ENCODE peak calls at places on chromosomes 2 and 18, in nine cellular contexts. Y is aorta, F is psoas muscle, D is fibroblast of lung, L is HCT116, C is heart right ventricle, N is heart left ventricle, H is keratinocyte, M is prostate gland. P is an unnamed sample.
A peak's percentile ranks its signal among the peaks of the same experiment; 100 is the strongest.

GRCh38 chr2:50221106-50221505 is 810.8 kb downstream of the NRXN1 start:
- DNase-seq in M (no peak), L (no peak), F (no peak), H (no peak), C (no peak), Y (no peak), D (no peak), N (no peak), P (no peak)

GRCh38 chr18:48732767-48733424 is 194.1 kb downstream of the CTIF start:
- DNase-seq in F (no peak), H (no peak), N (no peak), M (no peak), Y (peak; percentile 35), L (no peak), C (no peak), D (no peak), P (no peak)

GRCh38 chr2:164947281-164947680 is 8.0 kb downstream of the SLC38A11 start:
- DNase-seq in D (no peak), M (no peak), F (no peak), L (no peak), H (no peak), N (no peak), Y (no peak), C (no peak), P (no peak)

GRCh38 chr18:48543228-48543627 is 4.4 kb downstream of the CTIF start:
- DNase-seq in F (no peak), N (no peak), D (no peak), L (no peak), C (no peak), Y (no peak), M (no peak), H (no peak), P (no peak)

GRCh38 chr2:64376926-64377325 is 77.0 kb upstream of the LGALSL start:
- DNase-seq in D (no peak), N (no peak), H (no peak), C (no peak), L (no peak), M (no peak), Y (no peak), F (no peak), P (no peak)

GRCh38 chr18:6055711-6056110 is 160.4 kb upstream of the TMEM200C start:
- DNase-seq in F (no peak), Y (no peak), M (no peak), H (no peak), D (peak; percentile 79), L (no peak), C (no peak), N (no peak), P (no peak)

GRCh38 chr2:17539596-17539992 is 902 bp upstream of the VSNL1 start:
- DNase-seq in N (no peak), Y (no peak), L (peak; percentile 62), C (peak; percentile 23), M (no peak), F (no peak), D (peak; percentile 58), H (no peak), P (peak; percentile 62)

GRCh38 chr2:202022755-202023154 is 10.9 kb upstream of the FZD7 start:
- DNase-seq in F (peak; percentile 61), M (no peak), H (no peak), N (no peak), L (no peak), C (no peak), D (no peak), Y (no peak), P (no peak)

GRCh38 chr2:155223781-155224406 is 525.4 kb downstream of the KCNJ3 start:
- DNase-seq in Y (no peak), C (no peak), F (no peak), H (no peak), M (no peak), D (peak; percentile 0), L (peak; percentile 26), N (no peak), P (no peak)

GRCh38 chr2:28750316-28751101 is 1.1 kb upstream of the PPP1CB start:
- DNase-seq in C (peak; percentile 13), L (no peak), M (no peak), Y (no peak), H (no peak), F (no peak), D (peak; percentile 48), N (no peak), P (peak; percentile 28)

GRCh38 chr2:191249131-191249813 is 4.1 kb downstream of the MYO1B start:
- DNase-seq in Y (no peak), M (no peak), F (no peak), C (no peak), D (peak; percentile 34), L (no peak), H (no peak), N (no peak), P (no peak)
- H3K4me1 ChIP-seq in Y (peaks cover 13% of the 10 kb centered on the region), M (no peaks in the 10 kb centered on the region), F (no peaks in the 10 kb centered on the region), C (peaks cover 42% of the 10 kb centered on the region), D (peaks cover 23% of the 10 kb centered on the region), L (peaks cover 35% of the 10 kb centered on the region), H (peaks cover 50% of the 10 kb centered on the region), N (peaks cover 4% of the 10 kb centered on the region), P (peaks cover 19% of the 10 kb centered on the region)

DNA sequence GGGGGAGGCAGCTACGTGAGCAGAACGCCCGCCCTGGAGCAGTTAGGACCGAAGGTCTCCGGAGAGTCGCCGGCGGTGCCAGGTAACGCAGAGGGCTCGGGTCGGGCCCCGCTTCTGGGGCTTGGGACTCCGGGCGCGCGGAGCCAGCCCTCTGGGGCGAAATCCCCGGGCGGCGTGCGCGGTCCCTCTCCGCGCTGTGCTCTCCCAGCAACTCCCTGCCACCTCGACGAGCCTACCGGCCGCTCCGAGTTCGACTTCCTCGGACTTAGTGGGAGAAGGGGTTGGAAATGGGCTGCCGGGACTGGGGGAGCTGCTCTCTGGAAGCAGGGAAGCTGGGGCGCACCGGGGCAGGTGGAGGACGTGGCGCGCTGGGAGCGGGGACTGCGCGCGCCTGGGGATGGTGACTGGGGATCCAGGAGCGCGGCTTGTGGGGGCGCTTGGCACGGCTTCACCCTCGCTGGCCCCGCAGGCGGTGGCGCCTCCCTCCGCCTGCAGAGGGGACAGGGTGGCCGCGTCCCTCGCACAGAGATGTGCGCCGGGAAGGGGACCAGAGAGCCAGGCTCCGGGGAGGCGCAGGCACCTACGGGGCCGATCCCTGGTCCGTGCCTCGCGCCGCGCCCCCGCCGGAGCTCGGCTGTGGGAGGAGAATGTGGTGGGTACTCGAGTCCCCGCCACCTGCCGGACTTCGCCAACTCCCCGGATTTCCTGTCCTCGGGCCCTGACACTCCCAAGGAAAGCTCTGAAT is 688 bp downstream of the CDH20 start:
- DNase-seq in D (peak; percentile 4), C (no peak), F (no peak), Y (peak; percentile 37), H (no peak), L (no peak), N (no peak), M (no peak), P (no peak)
- H3K27me3 ChIP-seq in D (peaks cover 14% of the 10 kb centered on the region), C (peaks cover 28% of the 10 kb centered on the region), F (no peaks in the 10 kb centered on the region), Y (no peaks in the 10 kb centered on the region), H (peaks cover 32% of the 10 kb centered on the region), L (peaks cover 7% of the 10 kb centered on the region), N (peaks cover 11% of the 10 kb centered on the region), M (peaks cover 13% of the 10 kb centered on the region), P (no peaks in the 10 kb centered on the region)

DNA sequence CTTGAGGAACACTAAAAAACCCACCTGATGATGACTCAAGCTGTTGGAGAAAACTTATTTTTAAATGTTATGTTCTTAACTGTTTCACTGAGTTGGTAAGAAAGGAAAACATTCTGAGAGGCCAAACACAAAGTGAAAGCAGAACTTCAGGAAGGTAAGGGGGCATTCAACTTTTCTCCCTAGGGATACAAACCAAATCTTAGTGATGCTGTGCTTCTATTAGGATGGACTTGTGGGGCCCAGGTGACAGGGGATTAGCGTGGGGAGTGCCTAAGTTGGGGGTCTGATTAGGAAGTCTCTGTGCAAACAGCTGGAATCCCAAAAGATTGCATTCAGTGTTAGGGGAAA is 18.4 kb downstream of the PDCL3 start:
- DNase-seq in C (no peak), N (no peak), D (no peak), L (no peak), Y (no peak), M (no peak), H (no peak), F (no peak), P (no peak)
- H3K27ac ChIP-seq in C (no peak overlapping the region), N (peak overlapping the region; percentile 39), D (no peak overlapping the region), L (no peak overlapping the region), Y (no peak overlapping the region), M (no peak overlapping the region), H (no peak overlapping the region), F (no peak overlapping the region), P (no peak overlapping the region)

GRCh38 chr2:65416945-65417344 is 15.5 kb downstream of the SPRED2 start:
- DNase-seq in N (no peak), M (peak; percentile 68), F (no peak), L (no peak), D (no peak), Y (no peak), C (no peak), H (no peak), P (peak; percentile 81)

GRCh38 chr2:65417509-65418085 is 14.8 kb downstream of the SPRED2 start:
- DNase-seq in M (no peak), L (no peak), N (no peak), F (no peak), D (no peak), Y (no peak), H (no peak), C (no peak), P (no peak)

GRCh38 chr2:65421432-65421748 is 11.0 kb downstream of the SPRED2 start:
- DNase-seq in N (no peak), F (no peak), D (no peak), L (no peak), M (no peak), Y (no peak), C (no peak), H (no peak), P (no peak)

GRCh38 chr2:65424391-65424790 is 8.0 kb downstream of the SPRED2 start:
- DNase-seq in Y (no peak), F (no peak), N (no peak), D (no peak), M (no peak), H (no peak), C (no peak), L (no peak), P (no peak)

DNA sequence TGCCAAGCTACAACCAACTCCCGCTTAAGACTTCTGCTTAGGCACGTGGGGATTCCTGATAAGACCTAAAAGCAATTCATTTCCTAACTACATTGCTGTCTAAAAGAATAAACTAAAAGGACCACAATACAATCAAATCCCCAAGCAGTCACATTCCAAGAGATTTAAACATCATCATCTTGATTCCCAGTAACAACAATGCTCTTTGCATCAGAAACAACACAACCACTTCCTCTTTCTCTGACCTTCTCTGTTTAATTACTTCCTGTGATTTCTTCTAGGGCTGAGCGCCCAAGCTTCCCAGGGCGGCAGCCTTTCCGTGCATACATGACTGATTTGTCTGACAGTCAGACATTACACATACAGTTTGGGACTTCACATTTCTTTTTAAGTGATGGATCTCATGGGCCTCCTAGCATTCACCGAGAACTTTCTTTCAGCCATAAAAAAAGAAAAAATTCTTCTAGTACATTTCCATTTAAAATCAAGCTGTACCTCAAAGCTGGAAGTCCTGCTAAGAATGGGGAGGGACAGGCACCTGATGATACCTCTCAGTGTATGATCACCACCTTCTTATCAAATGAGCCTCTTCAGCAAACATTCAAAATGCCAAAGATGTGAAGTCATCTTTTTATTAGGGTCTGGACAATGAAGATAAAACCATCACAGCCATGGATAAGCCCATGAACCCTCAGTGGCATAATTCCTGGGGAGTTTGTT is 11.5 kb downstream of the SPRED2 start:
- DNase-seq in L (no peak), M (no peak), D (peak; percentile 50), C (peak; percentile 21), Y (no peak), N (no peak), H (no peak), F (no peak), P (no peak)
- H3K4me1 ChIP-seq in L (peaks cover 49% of the 10 kb centered on the region), M (no peaks in the 10 kb centered on the region), D (peaks cover 9% of the 10 kb centered on the region), C (peaks cover 59% of the 10 kb centered on the region), Y (peaks cover 12% of the 10 kb centered on the region), N (peaks cover 14% of the 10 kb centered on the region), H (peaks cover 31% of the 10 kb centered on the region), F (peaks cover 11% of the 10 kb centered on the region), P (peaks cover 29% of the 10 kb centered on the region)

P was measured in pancreas.